ENCODE peak calls at places on chromosomes 11 and 22, in six cellular contexts. L, E, F, N, K and S are unnamed samples.
A peak's percentile ranks its signal among the peaks of the same experiment; 100 is the strongest.

GRCh38 chr11:131430466-131431176 is 60.2 kb downstream of the NTM start:
- DNase-seq in L (no peak), E (no peak), F (no peak), N (no peak), K (no peak), S (no peak)

GRCh38 chr11:65251476-65251875 is 10.3 kb upstream of the POLA2 start:
- DNase-seq in L (no peak), E (no peak), F (no peak), N (no peak), K (no peak), S (no peak)

GRCh38 chr11:71193431-71193830 is 58.9 kb downstream of the SHANK2 start:
- DNase-seq in L (no peak), E (no peak), F (no peak), N (no peak), K (no peak), S (no peak)

GRCh38 chr11:74474316-74474715 is 7.0 kb upstream of the KCNE3 start:
- DNase-seq in L (no peak), E (no peak), F (peak; percentile 14), N (no peak), K (peak; percentile 5), S (no peak)

GRCh38 chr11:63761870-63762661 is 6.5 kb downstream of the ZFTA start:
- DNase-seq in L (no peak), E (no peak), F (peak; percentile 32), N (no peak), K (peak; percentile 47), S (peak; percentile 46)

GRCh38 chr11:46238967-46239800 is 38.3 kb upstream of the CREB3L1 start:
- DNase-seq in L (peak; percentile 90), E (peak; percentile 89), F (peak; percentile 85), N (peak; percentile 72), K (peak; percentile 93), S (peak; percentile 92)

GRCh38 chr11:131618203-131618602 is 247.8 kb downstream of the NTM start:
- DNase-seq in L (no peak), E (no peak), F (no peak), N (no peak), K (no peak), S (no peak)

GRCh38 chr11:12677131-12677530 is 2.9 kb downstream of the TEAD1 start:
- DNase-seq in L (no peak), E (no peak), F (no peak), N (no peak), K (no peak), S (peak; percentile 78)

GRCh38 chr11:362642-363442 is 6.5 kb upstream of the B4GALNT4 start:
- DNase-seq in L (no peak), E (no peak), F (no peak), N (no peak), K (no peak), S (no peak)

GRCh38 chr11:102546427-102546826 is 15.9 kb upstream of the MMP7 start:
- DNase-seq in L (no peak), E (no peak), F (no peak), N (no peak), K (no peak), S (peak; percentile 7)

GRCh38 chr22:25403752-25404471 is 160.6 kb upstream of the GRK3 start:
- DNase-seq in L (peak; percentile 32), E (no peak), F (peak; percentile 47), N (no peak), K (peak; percentile 58), S (peak; percentile 36)

GRCh38 chr11:128506999-128507591 is 80.3 kb downstream of the ETS1 start:
- DNase-seq in L (peak; percentile 80), E (no peak), F (peak; percentile 90), N (no peak), K (no peak), S (peak; percentile 95)

GRCh38 chr11:94623120-94623735 is 56.1 kb downstream of the PIWIL4 start:
- DNase-seq in L (peak; percentile 70), E (peak; percentile 72), F (peak; percentile 35), N (peak; percentile 68), K (peak; percentile 75), S (peak; percentile 95)

GRCh38 chr11:130829801-130830562 is 86.3 kb downstream of the SNX19 start:
- DNase-seq in L (no peak), E (no peak), F (no peak), N (no peak), K (no peak), S (no peak)

GRCh38 chr11:117481036-117481435 is 153.4 kb downstream of the CEP164 start:
- DNase-seq in L (no peak), E (no peak), F (no peak), N (no peak), K (no peak), S (no peak)

GRCh38 chr22:24514241-24515024 is 19.3 kb downstream of the UPB1 start:
- DNase-seq in L (no peak), E (no peak), F (peak; percentile 59), N (no peak), K (peak; percentile 46), S (no peak)

GRCh38 chr11:107769189-107769588 is 57.3 kb upstream of the SLN start:
- DNase-seq in L (peak; percentile 23), E (no peak), F (no peak), N (no peak), K (no peak), S (no peak)

GRCh38 chr11:10938650-10939387 is 81.0 kb upstream of the ZBED5 start:
- DNase-seq in L (no peak), E (no peak), F (no peak), N (no peak), K (no peak), S (no peak)

GRCh38 chr11:117511981-117512448 is 184.4 kb downstream of the CEP164 start:
- DNase-seq in L (no peak), E (no peak), F (peak; percentile 54), N (no peak), K (no peak), S (peak; percentile 15)

GRCh38 chr22:25909988-25910387 is 168.0 kb downstream of the MYO18B start:
- DNase-seq in L (no peak), E (no peak), F (no peak), N (no peak), K (no peak), S (no peak)

GRCh38 chr11:130871616-130872015 is 44.7 kb downstream of the SNX19 start:
- DNase-seq in L (no peak), E (no peak), F (no peak), N (no peak), K (no peak), S (no peak)

GRCh38 chr11:69005631-69006368 is 7.2 kb downstream of the MRGPRF start:
- DNase-seq in L (no peak), E (no peak), F (no peak), N (no peak), K (no peak), S (no peak)

GRCh38 chr11:11218287-11218986 is 134.6 kb downstream of the CSNK2A3 start:
- DNase-seq in L (no peak), E (no peak), F (peak; percentile 48), N (peak; percentile 68), K (no peak), S (no peak)

GRCh38 chr22:24875862-24876506 is 70.0 kb downstream of the SGSM1 start:
- DNase-seq in L (peak; percentile 56), E (peak; percentile 15), F (no peak), N (peak; percentile 60), K (no peak), S (no peak)

GRCh38 chr22:25757686-25758085 is 15.7 kb downstream of the MYO18B start:
- DNase-seq in L (no peak), E (no peak), F (no peak), N (no peak), K (no peak), S (no peak)

GRCh38 chr11:123351375-123351774 is 78.7 kb upstream of the GRAMD1B start:
- DNase-seq in L (no peak), E (no peak), F (peak; percentile 18), N (no peak), K (peak; percentile 74), S (no peak)

GRCh38 chr11:65262381-65262680 is 569 bp downstream of the POLA2 start:
- DNase-seq in L (peak; percentile 62), E (peak; percentile 33), F (peak; percentile 54), N (no peak), K (no peak), S (no peak)

GRCh38 chr11:10454506-10454901 is 560 bp upstream of the AMPD3 start:
- DNase-seq in L (no peak), E (no peak), F (no peak), N (no peak), K (no peak), S (no peak)

GRCh38 chr11:121437018-121437685 is 15.0 kb upstream of the SORL1 start:
- DNase-seq in L (no peak), E (no peak), F (no peak), N (no peak), K (no peak), S (no peak)

GRCh38 chr22:47333625-47334024 is 571.2 kb downstream of the TBC1D22A start:
- DNase-seq in L (no peak), E (no peak), F (no peak), N (peak; percentile 27), K (no peak), S (peak; percentile 53)

GRCh38 chr22:46580940-46581579 is 39.1 kb upstream of the GRAMD4 start:
- DNase-seq in L (no peak), E (no peak), F (no peak), N (no peak), K (no peak), S (no peak)

GRCh38 chr11:76903325-76903724 is 42.6 kb downstream of the ACER3 start:
- DNase-seq in L (no peak), E (no peak), F (peak; percentile 27), N (no peak), K (no peak), S (peak; percentile 71)

GRCh38 chr11:102798012-102798746 is at the start of gene MMP1:
- DNase-seq in L (no peak), E (no peak), F (no peak), N (no peak), K (no peak), S (no peak)

GRCh38 chr11:293293-293851 is 4.4 kb downstream of the PGGHG start:
- DNase-seq in L (peak; percentile 9), E (no peak), F (no peak), N (no peak), K (peak; percentile 22), S (no peak)

GRCh38 chr11:72736452-72737069 is 15.6 kb downstream of the ARAP1 start:
- DNase-seq in L (peak; percentile 84), E (peak; percentile 78), F (no peak), N (no peak), K (no peak), S (no peak)

GRCh38 chr22:42282252-42282942 is 11.9 kb upstream of the TCF20 start:
- DNase-seq in L (no peak), E (no peak), F (no peak), N (no peak), K (peak; percentile 18), S (no peak)

GRCh38 chr11:78654071-78654470 is 79.4 kb upstream of the NARS2 start:
- DNase-seq in L (peak; percentile 45), E (no peak), F (no peak), N (no peak), K (peak; percentile 3), S (no peak)